ENCODE peak calls at places on chromosomes 3 and 15, in five cellular contexts. E, T, C, R and M are unnamed samples.

GRCh38 chr3:156818890-156819289 is 7.3 kb upstream of the LEKR1 start:
- DNase-seq in E (no peak), T (peak; percentile 66), C (peak; percentile 88), R (no peak), M (no peak)

GRCh38 chr3:152193673-152194267 is 75.0 kb upstream of the MBNL1 start:
- DNase-seq in E (no peak), T (no peak), C (no peak), R (no peak), M (no peak)

GRCh38 chr3:71254251-71254650 is 329.3 kb downstream of the FOXP1 start:
- DNase-seq in E (no peak), T (peak; percentile 39), C (no peak), R (no peak), M (no peak)

GRCh38 chr3:13188975-13189374 is 115.7 kb upstream of the IQSEC1 start:
- DNase-seq in E (no peak), T (no peak), C (no peak), R (no peak), M (no peak)

GRCh38 chr3:187027531-187027936 is 97.2 kb downstream of the ST6GAL1 start:
- DNase-seq in E (peak; percentile 32), T (no peak), C (no peak), R (no peak), M (peak; percentile 19)

GRCh38 chr3:113245775-113246174 is 34.4 kb downstream of the BOC start:
- DNase-seq in E (no peak), T (peak; percentile 42), C (peak; percentile 16), R (no peak), M (no peak)

GRCh38 chr15:67303490-67304363 is 49.1 kb downstream of the IQCH start:
- DNase-seq in E (no peak), T (peak; percentile 55), C (peak; percentile 24), R (peak; percentile 16), M (peak; percentile 26)

GRCh38 chr3:181695661-181696491 is 15.8 kb upstream of the SOX2 start:
- DNase-seq in E (no peak), T (no peak), C (no peak), R (no peak), M (no peak)

GRCh38 chr3:16026753-16027152 is 147.7 kb upstream of the GALNT15 start:
- DNase-seq in E (no peak), T (peak; percentile 34), C (no peak), R (no peak), M (no peak)

GRCh38 chr3:129305592-129306091 is 27.0 kb downstream of the HMCES start:
- DNase-seq in E (no peak), T (peak; percentile 94), C (peak; percentile 91), R (no peak), M (peak; percentile 57)

GRCh38 chr3:128447561-128448013 is 19.1 kb downstream of the DNAJB8 start:
- DNase-seq in E (peak; percentile 61), T (no peak), C (no peak), R (no peak), M (no peak)

GRCh38 chr3:12501360-12502020 is 17.2 kb downstream of the TSEN2 start:
- DNase-seq in E (no peak), T (peak; percentile 86), C (peak; percentile 41), R (no peak), M (no peak)